ENCODE peak calls at places on chromosomes 16 and 17, in four cellular contexts. K is ovary, F is transverse colon, R is endothelial cell. G is an unnamed sample.

GRCh38 chr16:50263060-50263909 is 3.1 kb upstream of the ADCY7 start:
- DNase-seq in K (no peak), F (peak), R (no peak), G (no peak)

GRCh38 chr16:83926726-83927397 is 26.2 kb upstream of the OSGIN1 start:
- DNase-seq in R (peak), K (peak), F (peak), G (peak)

GRCh38 chr16:3951861-3952332 is 71.4 kb upstream of the CREBBP start:
- DNase-seq in K (no peak), R (no peak), F (no peak), G (peak)

GRCh38 chr16:13945734-13946490 is 26.0 kb downstream of the ERCC4 start:
- DNase-seq in K (no peak), R (no peak), F (no peak), G (no peak)

GRCh38 chr16:30491744-30492308 is 19.3 kb downstream of the ITGAL start:
- DNase-seq in F (peak), K (no peak), R (no peak), G (peak)

GRCh38 chr17:62162898-62163297 is 97.8 kb upstream of the MED13 start:
- DNase-seq in F (no peak), R (no peak), K (no peak), G (no peak)

GRCh38 chr16:23514381-23515152 is 4.3 kb upstream of the GGA2 start:
- DNase-seq in R (no peak), F (no peak), K (no peak), G (no peak)

GRCh38 chr17:63022567-63022966 is 56.5 kb downstream of the TANC2 start:
- DNase-seq in R (no peak), K (no peak), F (no peak), G (no peak)

GRCh38 chr16:89334461-89334860 is 117.0 kb downstream of the ZNF778 start:
- DNase-seq in F (no peak), R (no peak), K (peak), G (no peak)

GRCh38 chr17:35254107-35254802 is 11.4 kb downstream of the SLFN5 start:
- DNase-seq in F (peak), R (peak), K (no peak), G (peak)

GRCh38 chr17:76354747-76355310 is 1.1 kb upstream of the PRPSAP1 start:
- DNase-seq in R (no peak), K (no peak), F (no peak), G (no peak)

GRCh38 chr17:45129426-45129939 is 2.8 kb downstream of the PLCD3 start:
- DNase-seq in R (no peak), K (peak), F (peak), G (peak)

GRCh38 chr16:81946206-81946605 is 65.1 kb downstream of the SDR42E1 start:
- DNase-seq in F (no peak), R (no peak), K (no peak), G (no peak)

GRCh38 chr17:57939797-57940196 is 15.4 kb downstream of the CUEDC1 start:
- DNase-seq in K (no peak), R (no peak), F (peak), G (no peak)

GRCh38 chr17:64741038-64741641 is 79.0 kb upstream of the SMURF2 start:
- DNase-seq in R (no peak), F (no peak), K (no peak), G (peak)

GRCh38 chr17:80743181-80743771 is 198.6 kb downstream of the RPTOR start:
- DNase-seq in K (no peak), F (no peak), R (no peak), G (peak)

GRCh38 chr16:85327731-85328664 is 215.7 kb upstream of the CIBAR2 start:
- DNase-seq in K (peak), F (no peak), R (peak), G (peak)

GRCh38 chr17:17712268-17712924 is 31.1 kb downstream of the RAI1 start:
- DNase-seq in K (no peak), R (no peak), F (no peak), G (no peak)

GRCh38 chr17:17709815-17710321 is 28.6 kb downstream of the RAI1 start:
- DNase-seq in R (no peak), K (no peak), F (no peak), G (no peak)

GRCh38 chr17:17711708-17712141 is 30.5 kb downstream of the RAI1 start:
- DNase-seq in K (no peak), R (no peak), F (no peak), G (peak)

GRCh38 chr17:17710355-17710727 is 29.1 kb downstream of the RAI1 start:
- DNase-seq in R (no peak), K (no peak), F (no peak), G (no peak)

GRCh38 chr17:17710728-17711541 is 29.7 kb downstream of the RAI1 start:
- DNase-seq in F (peak), R (peak), K (peak), G (peak)
- TF ChIP-seq CTCF in F (no peak), R (no peak), K (no peak), G (no peak)

GRCh38 chr17:74814453-74814852 is 38.3 kb upstream of the NAT9 start:
- DNase-seq in F (no peak), R (no peak), K (no peak), G (no peak)
- TF ChIP-seq CTCF in F (no peak), R (no peak), K (no peak), G (no peak)

DNA sequence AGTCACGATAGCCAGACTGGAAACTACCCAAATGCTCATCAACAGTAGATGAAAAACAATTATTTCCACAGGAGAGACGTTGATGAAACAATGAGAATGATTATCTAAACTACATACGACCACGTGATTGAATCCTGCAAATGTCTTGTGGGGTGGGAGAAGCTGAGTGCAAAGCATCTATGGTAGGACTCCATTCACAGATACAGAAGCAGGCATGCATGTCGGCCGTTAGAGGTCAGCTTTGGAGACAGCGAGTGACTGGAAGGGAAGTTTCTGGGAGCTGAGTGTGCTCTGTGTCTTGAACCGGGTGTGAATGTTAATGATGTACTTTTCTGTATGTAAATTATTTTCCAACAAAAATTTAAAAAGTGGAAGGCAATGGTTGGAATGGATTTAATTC is 71.5 kb upstream of the DNAJA2 start:
- DNase-seq in K (no peak), R (no peak), F (no peak), G (no peak)
- TF ChIP-seq CTCF in K (no peak), R (no peak), F (no peak), G (no peak)

GRCh38 chr17:28335201-28335958 is at the start of the genes IFT20 and TNFAIP1:
- DNase-seq in R (peak), K (peak), F (peak), G (peak)
- TF ChIP-seq CTCF in R (no peak), K (peak), F (no peak), G (no peak)

DNA sequence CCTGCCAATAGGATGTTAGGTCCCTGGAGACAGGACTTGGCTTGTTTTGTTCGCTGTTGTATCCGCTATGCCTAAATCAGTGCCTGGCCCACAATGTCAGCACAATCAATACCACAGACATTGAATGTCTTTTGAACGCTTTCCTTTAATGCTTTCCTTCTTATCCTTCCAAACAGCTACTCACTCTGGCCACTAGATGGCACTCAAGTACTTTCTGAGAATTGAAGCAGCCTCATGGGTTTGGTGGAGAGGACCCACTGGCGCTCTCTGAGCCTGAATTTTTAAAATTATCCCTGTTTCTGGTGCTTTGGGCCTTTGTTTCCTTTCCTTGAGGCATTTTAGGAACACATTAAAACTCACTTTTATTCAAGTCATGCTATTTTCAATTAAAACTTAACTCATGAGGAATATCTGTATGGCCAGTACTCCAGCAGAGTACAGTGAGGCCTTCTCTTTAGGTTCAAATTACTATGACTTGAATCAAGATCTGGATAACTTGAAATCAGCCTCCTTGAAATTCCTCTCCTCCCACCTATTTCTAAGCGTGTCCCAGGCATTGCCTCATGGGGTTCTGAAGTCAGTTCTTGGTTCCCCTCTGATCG is 3.2 kb upstream of the NLRP1 start:
- DNase-seq in K (no peak), R (peak), F (peak), G (peak)
- TF ChIP-seq CTCF in K (peak), R (peak), F (peak), G (peak)

DNA sequence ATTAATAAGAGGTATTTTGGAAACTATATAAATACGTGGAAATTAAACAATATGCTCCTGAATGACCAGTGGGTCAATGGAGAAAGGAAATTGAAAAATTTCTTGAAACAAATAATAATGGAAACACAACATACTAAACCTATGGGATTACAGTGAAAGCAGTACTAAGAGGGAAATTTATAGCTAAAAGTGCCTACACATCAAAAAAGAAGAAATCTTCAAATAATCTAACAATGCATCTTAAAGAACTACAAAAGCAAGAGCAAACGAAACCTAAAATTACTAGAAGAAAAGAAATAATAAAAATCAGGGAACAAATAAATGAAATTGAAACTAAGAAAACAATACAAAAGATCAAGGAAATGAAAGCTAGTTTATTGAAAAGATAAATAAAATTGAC is 43.8 kb upstream of the ALDH3A1 start:
- DNase-seq in R (no peak), K (no peak), F (no peak), G (no peak)
- TF ChIP-seq CTCF in R (no peak), K (no peak), F (no peak), G (no peak)

DNA sequence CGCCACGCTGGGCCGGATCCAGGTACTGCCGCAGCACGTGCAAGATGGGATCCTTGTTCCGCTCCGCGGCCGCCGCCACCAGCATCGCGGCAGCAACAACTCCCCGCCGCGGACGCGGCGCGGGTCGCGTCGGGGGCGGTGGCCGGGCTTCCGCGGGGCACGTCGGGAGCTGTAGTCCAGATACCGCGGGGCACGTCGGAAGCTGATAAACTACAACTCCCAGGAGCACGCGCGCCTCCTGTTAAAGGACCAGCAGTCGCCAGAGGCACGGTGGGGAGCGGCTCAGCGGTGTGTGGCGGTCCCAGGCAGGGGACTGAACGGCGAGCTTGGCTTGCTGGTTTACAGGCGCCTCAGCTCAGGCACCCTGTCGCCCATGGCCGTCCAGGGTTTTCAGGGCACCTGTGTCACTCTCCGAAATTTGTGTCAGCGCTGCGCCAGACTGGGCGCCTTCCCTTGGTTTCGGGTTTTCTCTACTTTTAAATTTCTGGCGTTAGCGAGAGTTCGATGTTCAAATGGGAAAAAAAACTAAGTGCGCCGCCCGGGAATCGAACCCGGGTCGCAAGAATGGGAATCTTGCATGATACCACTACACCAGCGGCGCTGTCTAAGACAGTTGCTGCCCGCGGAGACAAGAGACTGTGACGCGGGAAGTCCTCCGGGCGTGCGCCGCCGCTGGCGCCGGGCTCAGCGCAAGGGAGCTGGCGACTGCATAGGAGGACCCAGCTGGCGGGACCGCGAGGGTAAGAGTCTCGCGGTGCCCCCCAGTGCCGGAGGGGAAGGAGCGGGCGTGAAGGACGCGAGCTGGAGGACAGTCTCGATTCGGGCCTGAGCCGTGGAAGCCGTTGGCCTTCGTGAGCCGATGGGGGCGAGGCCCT is at the start of gene METTL26:
- DNase-seq in F (peak), K (peak), R (peak), G (peak)
- TF ChIP-seq CTCF in F (peak), K (no peak), R (no peak), G (no peak)